ENCODE peak calls at places on chromosomes 2 and 18, in five cellular contexts. B is NCI-H1092 treated with DMSO at 0.1 percent for 48 hours, M is omental fat pad, U is cardiac fibroblast, G is cardiac muscle cell. Q is an unnamed sample.

GRCh38 chr18:11981633-11982366 is 493 bp downstream of the IMPA2 start:
- DNase-seq in U (peak), B (no peak), M (peak), G (peak), Q (peak)

GRCh38 chr2:18781541-18782280 is 192.3 kb upstream of the NT5C1B start:
- DNase-seq in U (no peak), G (no peak), B (no peak), M (no peak), Q (no peak)

GRCh38 chr18:55839350-55839749 is 251.4 kb upstream of the TCF4 start:
- DNase-seq in U (peak), M (no peak), G (peak), B (no peak), Q (no peak)

GRCh38 chr2:80073134-80073561 is 231.4 kb downstream of the LRRTM1 start:
- DNase-seq in B (peak), G (peak), M (no peak), U (peak), Q (peak)

GRCh38 chr18:21316296-21316695 is 74.3 kb downstream of the GREB1L start:
- DNase-seq in M (no peak), B (no peak), G (no peak), U (no peak), Q (no peak)

GRCh38 chr2:99403524-99403923 is 66.3 kb downstream of the EIF5B start:
- DNase-seq in B (no peak), G (peak), U (peak), M (no peak), Q (no peak)

GRCh38 chr2:192194065-192194865 is 468 bp downstream of the TMEFF2 start:
- DNase-seq in U (no peak), B (peak), M (no peak), G (peak), Q (no peak)

GRCh38 chr18:63890950-63891304 is 3.4 kb downstream of the SERPINB2 start:
- DNase-seq in M (no peak), G (peak), B (peak), U (peak), Q (peak)

GRCh38 chr18:58768293-58768974 is 96.2 kb upstream of the ZNF532 start:
- DNase-seq in B (peak), M (no peak), G (peak), U (peak), Q (peak)

GRCh38 chr18:55588001-55588875 is at the start of gene TCF4:
- DNase-seq in G (peak), U (peak), B (peak), M (no peak), Q (peak)

GRCh38 chr18:33817096-33817495 is 239.1 kb downstream of the ASXL3 start:
- DNase-seq in U (no peak), G (no peak), B (no peak), M (no peak), Q (no peak)

GRCh38 chr2:67399831-67400489 is 2.8 kb downstream of the ETAA1 start:
- DNase-seq in B (no peak), G (peak), M (no peak), U (peak), Q (no peak)

GRCh38 chr2:54597153-54597827 is 126.2 kb upstream of the EML6 start:
- DNase-seq in G (peak), U (peak), M (no peak), B (peak), Q (no peak)

GRCh38 chr18:65938592-65939372 is 188.0 kb downstream of the CDH7 start:
- DNase-seq in U (peak), B (peak), G (peak), M (no peak), Q (peak)

GRCh38 chr2:76197842-76198448 is 487.2 kb upstream of the GCFC2 start:
- DNase-seq in G (peak), M (peak), U (peak), B (peak), Q (peak)

GRCh38 chr18:7084766-7085080 is 32.9 kb downstream of the LAMA1 start:
- DNase-seq in M (no peak), U (peak), B (no peak), G (peak), Q (no peak)

GRCh38 chr2:70115646-70116442 is 28.6 kb downstream of the PCBP1 start:
- DNase-seq in U (no peak), G (no peak), B (no peak), M (no peak), Q (peak)

GRCh38 chr18:50659091-50660003 is 99.5 kb downstream of the MAPK4 start:
- DNase-seq in B (no peak), U (peak), G (peak), M (no peak), Q (no peak)

Q was measured in erythroblast.